ENCODE peak calls at places on chromosome 21, in five cellular contexts. F is NT2/D1; Y is heart left ventricle; H is amniotic stem cell; M is activated T-helper 9 cell treated with anti-CD3 and anti-CD28 coated beads, Interleukin-2, amount 50 U/mL, for 16 hours. B is an unnamed sample.

GRCh38 chr21:35624896-35625295 is 435.4 kb downstream of the SETD4 start:
- DNase-seq in F (no peak), Y (no peak), H (no peak), M (no peak), B (no peak)

GRCh38 chr21:41406340-41406739 is 19.7 kb upstream of the MX1 start:
- DNase-seq in F (no peak), Y (no peak), H (no peak), M (no peak), B (no peak)

GRCh38 chr21:26965567-26966359 is 1.1 kb downstream of the ADAMTS5 start:
- DNase-seq in F (no peak), Y (peak), H (no peak), M (no peak), B (peak)

GRCh38 chr21:41360072-41360821 is 1.6 kb upstream of the MX2 start:
- DNase-seq in F (no peak), Y (peak), H (no peak), M (no peak), B (no peak)

GRCh38 chr21:35075546-35075945 is 26.4 kb upstream of the RUNX1 start:
- DNase-seq in F (no peak), Y (peak), H (no peak), M (no peak), B (no peak)

GRCh38 chr21:33047231-33047630 is 21.5 kb downstream of the OLIG2 start:
- DNase-seq in F (no peak), Y (peak), H (no peak), M (no peak), B (no peak)

GRCh38 chr21:26798856-26799751 is 46.1 kb downstream of the ADAMTS1 start:
- DNase-seq in F (no peak), Y (no peak), H (no peak), M (no peak), B (no peak)

GRCh38 chr21:46098303-46099141 is 610 bp downstream of the COL6A2 start:
- DNase-seq in F (no peak), Y (no peak), H (no peak), M (no peak), B (peak)

GRCh38 chr21:29521872-29522271 is 223.2 kb downstream of the BACH1 start:
- DNase-seq in F (no peak), Y (no peak), H (no peak), M (no peak), B (no peak)

GRCh38 chr21:37208056-37208705 is 59.0 kb downstream of the VPS26C start:
- DNase-seq in F (no peak), Y (peak), H (no peak), M (no peak), B (peak)

GRCh38 chr21:45974073-45975016 is 7.2 kb upstream of the COL6A1 start:
- DNase-seq in F (no peak), Y (peak), H (no peak), M (no peak), B (no peak)

GRCh38 chr21:21159253-21159899 is 161.2 kb downstream of the NCAM2 start:
- DNase-seq in F (no peak), Y (no peak), H (no peak), M (no peak), B (no peak)

GRCh38 chr21:44854391-44854663 is 19.2 kb downstream of the PTTG1IP start:
- DNase-seq in F (no peak), Y (no peak), H (no peak), M (no peak), B (no peak)

GRCh38 chr21:15406791-15407190 is 323.0 kb upstream of the USP25 start:
- DNase-seq in F (no peak), Y (no peak), H (no peak), M (no peak), B (no peak)

GRCh38 chr21:37478821-37479220 is 112.2 kb downstream of the DYRK1A start:
- DNase-seq in F (no peak), Y (no peak), H (no peak), M (no peak), B (no peak)

GRCh38 chr21:36846624-36847023 is 119.8 kb downstream of the HLCS start:
- DNase-seq in F (no peak), Y (no peak), H (no peak), M (no peak), B (no peak)

GRCh38 chr21:26965091-26965566 is 1.8 kb downstream of the ADAMTS5 start:
- DNase-seq in F (no peak), Y (no peak), H (no peak), M (no peak), B (no peak)

GRCh38 chr21:31203371-31204054 is 140.5 kb downstream of the TIAM1 start:
- DNase-seq in F (no peak), Y (no peak), H (no peak), M (no peak), B (no peak)

GRCh38 chr21:34908424-34909055 is 140.6 kb downstream of the RUNX1 start:
- DNase-seq in F (no peak), Y (no peak), H (no peak), M (no peak), B (no peak)

GRCh38 chr21:41634858-41635257 is 126.9 kb upstream of the TMPRSS2 start:
- DNase-seq in F (no peak), Y (no peak), H (peak), M (no peak), B (no peak)

GRCh38 chr21:44006017-44006624 is 6.0 kb upstream of the TRAPPC10 start:
- DNase-seq in F (no peak), Y (peak), H (peak), M (no peak), B (no peak)

GRCh38 chr21:31911138-31911907 is 38.5 kb downstream of the HUNK start:
- DNase-seq in F (no peak), Y (no peak), H (peak), M (no peak), B (no peak)

GRCh38 chr21:30463713-30464112 is 16.5 kb downstream of the KRTAP19-1 start:
- DNase-seq in F (peak), Y (no peak), H (no peak), M (no peak), B (no peak)

GRCh38 chr21:26795866-26796329 is 49.3 kb downstream of the ADAMTS1 start:
- DNase-seq in F (no peak), Y (peak), H (peak), M (no peak), B (no peak)

GRCh38 chr21:42218836-42219605 is at the start of gene ABCG1:
- DNase-seq in F (peak), Y (no peak), H (no peak), M (no peak), B (no peak)

GRCh38 chr21:17554619-17555472 is 42.0 kb downstream of the CXADR start:
- DNase-seq in F (no peak), Y (no peak), H (no peak), M (no peak), B (no peak)

GRCh38 chr21:41425954-41426655 is at the start of gene MX1:
- DNase-seq in F (no peak), Y (peak), H (no peak), M (peak), B (peak)

B was measured in ascending aorta.